ENCODE peak calls at places on chromosome 14, in ten cellular contexts. I, O, D, W, T, L, R, X, G and C are unnamed samples.

GRCh38 chr14:94946244-94946643 is 176.3 kb upstream of the GSC start:
- DNase-seq in T (no peak), W (no peak), D (no peak), L (no peak), X (no peak), O (no peak), G (no peak), I (no peak), R (no peak), C (no peak)

GRCh38 chr14:101821528-101821927 is 60.0 kb downstream of the PPP2R5C start:
- DNase-seq in I (no peak), D (no peak), L (no peak), W (no peak), X (no peak), T (no peak), G (peak; percentile 47), R (no peak), O (no peak), C (no peak)

GRCh38 chr14:71648725-71649124 is 283.5 kb upstream of the RGS6 start:
- DNase-seq in X (no peak), R (no peak), O (no peak), D (no peak), T (no peak), G (no peak), W (no peak), L (no peak), I (no peak), C (no peak)

GRCh38 chr14:70086685-70087379 is 101.9 kb downstream of the SLC8A3 start:
- DNase-seq in D (no peak), R (peak; percentile 27), W (no peak), O (no peak), I (no peak), G (no peak), T (no peak), X (peak; percentile 12), L (peak; percentile 74), C (peak; percentile 49)

GRCh38 chr14:95829321-95829720 is 47.3 kb upstream of the TUNAR start:
- DNase-seq in I (no peak), O (no peak), R (no peak), T (no peak), L (no peak), D (no peak), G (no peak), X (no peak), W (no peak), C (no peak)

GRCh38 chr14:96863986-96864330 is 66.8 kb downstream of the VRK1 start:
- DNase-seq in O (no peak), I (no peak), G (no peak), R (no peak), L (no peak), X (no peak), W (no peak), T (no peak), D (no peak), C (no peak)

GRCh38 chr14:85597701-85598100 is 67.8 kb downstream of the FLRT2 start:
- DNase-seq in X (no peak), R (no peak), O (no peak), D (no peak), G (no peak), L (no peak), T (no peak), I (no peak), W (no peak), C (no peak)

GRCh38 chr14:92844220-92844619 is 50.1 kb downstream of the GOLGA5 start:
- DNase-seq in G (no peak), T (no peak), R (peak; percentile 6), O (no peak), D (no peak), L (no peak), X (no peak), I (no peak), W (no peak), C (no peak)

GRCh38 chr14:95222151-95222631 is 64.9 kb upstream of the DICER1 start:
- DNase-seq in T (no peak), I (no peak), W (peak; percentile 58), D (peak; percentile 77), O (no peak), X (peak; percentile 77), G (no peak), R (peak; percentile 82), L (peak; percentile 45), C (no peak)

GRCh38 chr14:90820958-90821357 is 4.7 kb upstream of the TTC7B start:
- DNase-seq in D (no peak), X (peak; percentile 75), O (no peak), W (no peak), T (no peak), G (no peak), R (peak; percentile 83), I (no peak), L (no peak), C (no peak)

GRCh38 chr14:82067221-82067620 is 533.6 kb upstream of the SEL1L start:
- DNase-seq in O (no peak), W (no peak), I (no peak), G (no peak), X (no peak), L (no peak), T (no peak), R (no peak), D (no peak), C (no peak)

GRCh38 chr14:70808023-70808401 is 1.3 kb downstream of the MAP3K9 start:
- DNase-seq in D (no peak), G (peak; percentile 66), I (no peak), X (no peak), O (no peak), T (no peak), L (peak; percentile 85), W (no peak), R (peak; percentile 22), C (no peak)

GRCh38 chr14:58296731-58297130 is 1.6 kb upstream of the ARID4A start:
- DNase-seq in G (no peak), O (no peak), W (no peak), R (peak; percentile 44), D (no peak), T (no peak), I (no peak), L (no peak), X (peak; percentile 38), C (peak; percentile 22)

GRCh38 chr14:64478634-64479250 is 13.4 kb downstream of the AKAP5 start:
- DNase-seq in L (no peak), X (no peak), G (no peak), T (no peak), D (no peak), W (no peak), O (no peak), R (peak; percentile 11), I (no peak), C (no peak)

GRCh38 chr14:37819155-37820015 is 224.0 kb downstream of the TTC6 start:
- DNase-seq in G (no peak), X (peak; percentile 72), O (no peak), L (peak; percentile 17), D (no peak), W (no peak), T (no peak), I (no peak), R (peak; percentile 79), C (peak; percentile 46)

DNA sequence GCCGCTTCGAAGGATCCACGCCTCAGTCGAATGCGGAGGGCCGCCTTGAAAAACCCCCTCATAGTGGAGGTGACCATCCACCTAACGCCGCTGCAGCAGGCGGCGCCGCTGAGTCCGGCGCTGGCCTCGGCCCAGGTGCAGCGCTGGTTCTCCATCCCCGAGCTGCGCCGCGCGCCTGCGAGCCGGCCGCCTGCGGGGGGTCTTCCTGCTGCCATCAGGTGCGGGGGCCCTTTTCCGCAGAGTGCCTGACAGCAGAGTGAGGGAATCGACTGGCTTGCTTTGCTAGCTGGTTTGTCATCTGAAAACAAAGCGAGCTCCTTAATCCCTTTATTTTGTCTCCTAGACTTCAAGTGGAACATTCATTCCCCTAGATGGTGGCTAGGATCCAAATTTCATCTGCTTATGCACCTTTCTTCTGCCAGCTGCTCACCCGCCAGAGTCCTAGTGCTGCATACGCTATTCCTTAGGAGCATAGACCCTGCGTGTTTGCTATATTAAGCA is 10.4 kb upstream of the DNAL1 start:
- DNase-seq in G (no peak), X (no peak), W (peak; percentile 39), L (peak; percentile 94), R (peak; percentile 36), D (peak; percentile 73), T (no peak), I (peak; percentile 45), O (no peak), C (peak; percentile 43)
- H3K4me3 ChIP-seq in G (peak overlapping the region; percentile 63), X (peak overlapping the region; percentile 59), W (peak overlapping the region; percentile 80), L (peak overlapping the region; percentile 79), R (no peak overlapping the region), D (peak overlapping the region; percentile 68), T (peak overlapping the region; percentile 78), I (peak overlapping the region; percentile 52), O (peak overlapping the region; percentile 43), C (no peak overlapping the region)

DNA sequence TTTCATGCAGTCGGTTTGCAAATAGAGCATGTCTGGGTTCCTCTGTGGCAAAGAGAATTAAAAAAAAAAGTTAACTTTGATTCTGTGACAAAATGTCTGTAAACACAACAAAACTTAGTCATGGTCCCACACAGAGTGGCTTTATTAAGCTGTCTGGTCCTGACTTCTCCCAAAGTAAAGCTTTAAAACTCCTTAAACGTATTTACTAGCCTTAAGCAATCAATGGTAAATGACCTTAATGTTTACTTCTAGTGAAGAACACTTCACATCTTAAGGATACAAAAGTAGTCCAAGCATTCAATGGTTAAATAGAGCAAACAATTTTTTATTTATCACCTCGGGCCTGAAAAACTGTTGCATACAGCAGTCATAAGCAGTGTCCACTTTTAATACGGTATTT is 453.0 kb upstream of the MIS18BP1 start:
- DNase-seq in X (no peak), D (no peak), G (no peak), I (no peak), O (no peak), R (no peak), T (no peak), L (no peak), W (no peak), C (no peak)
- H3K27ac ChIP-seq in X (no peak overlapping the region), D (no peak overlapping the region), G (no peak overlapping the region), I (no peak overlapping the region), O (no peak overlapping the region), R (no peak overlapping the region), T (no peak overlapping the region), L (no peak overlapping the region), W (no peak overlapping the region), C (no peak overlapping the region)

DNA sequence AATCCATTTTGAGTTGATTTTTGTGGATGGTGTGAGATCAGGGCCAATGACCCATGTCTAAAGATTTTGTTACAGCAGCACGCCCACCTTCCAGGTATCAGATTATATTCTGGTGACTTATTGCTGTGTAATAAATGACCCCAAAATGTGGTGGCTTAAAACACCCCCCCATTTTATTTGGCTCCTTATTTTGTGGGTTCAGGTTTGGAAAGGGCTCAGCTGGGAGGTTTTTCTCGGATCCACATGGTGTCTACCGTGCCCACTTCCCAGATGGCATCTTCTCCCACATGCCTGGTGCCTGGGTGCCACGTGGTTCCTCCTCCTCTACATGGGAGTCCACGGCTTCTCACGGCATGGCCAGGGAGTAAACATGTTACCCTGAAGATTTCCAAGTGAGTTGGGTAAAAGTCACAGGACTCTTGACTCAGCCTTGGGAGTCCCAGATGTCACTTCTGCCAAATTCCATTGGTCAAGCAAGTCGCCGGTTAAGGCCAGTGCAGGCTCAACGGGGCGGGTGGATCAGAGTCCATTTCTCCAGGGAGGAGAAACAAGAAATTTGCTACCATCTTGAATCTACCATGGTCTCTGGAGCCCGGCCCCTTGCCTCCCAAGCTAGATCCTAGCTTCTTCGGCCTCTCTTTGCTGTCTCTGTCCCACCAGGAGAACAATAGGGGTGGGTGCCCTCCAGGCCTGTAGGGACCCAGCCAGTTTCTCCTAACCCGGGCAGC is 214.3 kb downstream of the KIF26A start:
- DNase-seq in X (no peak), L (no peak), R (no peak), T (peak; percentile 37), D (no peak), O (no peak), G (no peak), I (no peak), W (peak; percentile 1), C (no peak)
- H3K4me1 ChIP-seq in X (no peaks in the 10 kb centered on the region), L (no peaks in the 10 kb centered on the region), R (no peaks in the 10 kb centered on the region), T (no peaks in the 10 kb centered on the region), D (no peaks in the 10 kb centered on the region), O (peaks cover 14% of the 10 kb centered on the region), G (no peaks in the 10 kb centered on the region), I (peaks cover 2% of the 10 kb centered on the region), W (no peaks in the 10 kb centered on the region), C (no peaks in the 10 kb centered on the region)

GRCh38 chr14:103883263-103883523 is 35.8 kb upstream of the PPP1R13B start:
- DNase-seq in W (no peak), R (no peak), T (no peak), I (no peak), X (no peak), O (peak; percentile 1), D (no peak), G (no peak), L (no peak), C (no peak)
- H3K4me3 ChIP-seq in W (no peak overlapping the region), R (no peak overlapping the region), T (no peak overlapping the region), I (no peak overlapping the region), X (no peak overlapping the region), O (no peak overlapping the region), D (no peak overlapping the region), G (no peak overlapping the region), L (no peak overlapping the region), C (no peak overlapping the region)